ENCODE peak calls at places on chromosomes 13 and 19, in nine cellular contexts. J, V, R, H, W, N, M, D and Z are unnamed samples.

GRCh38 chr19:18429717-18430416 is 8.1 kb downstream of the ISYNA1 start:
- DNase-seq in D (no peak), W (no peak), M (no peak), V (no peak), R (no peak), H (no peak), N (no peak), J (no peak), Z (no peak)

GRCh38 chr13:93320942-93321341 is 94.3 kb downstream of the GPC6 start:
- DNase-seq in D (no peak), H (no peak), W (no peak), N (no peak), V (no peak), R (peak), J (no peak), M (no peak), Z (no peak)

GRCh38 chr13:85864963-85865530 is 65.8 kb upstream of the SLITRK6 start:
- DNase-seq in J (no peak), V (no peak), N (no peak), D (no peak), R (peak), H (no peak), M (peak), W (peak), Z (no peak)

GRCh38 chr19:988081-988480 is 3.9 kb downstream of the WDR18 start:
- DNase-seq in R (no peak), J (no peak), N (no peak), H (no peak), M (no peak), V (no peak), D (no peak), W (no peak), Z (no peak)

GRCh38 chr19:40549007-40549708 is 27.5 kb upstream of the SHKBP1 start:
- DNase-seq in R (peak), V (peak), W (peak), M (peak), H (no peak), D (peak), J (peak), N (peak), Z (no peak)

GRCh38 chr13:58682616-58683015 is 1051.1 kb downstream of the PCDH17 start:
- DNase-seq in W (no peak), J (no peak), M (no peak), V (no peak), D (no peak), H (no peak), R (no peak), N (no peak), Z (no peak)

GRCh38 chr13:34750078-34750703 is 191.9 kb upstream of the NBEA start:
- DNase-seq in M (peak), W (no peak), J (peak), R (peak), N (no peak), V (peak), H (no peak), D (no peak), Z (no peak)

GRCh38 chr13:25114220-25114619 is 18.3 kb downstream of the PABPC3 start:
- DNase-seq in H (peak), W (peak), R (peak), D (peak), M (peak), V (peak), N (peak), J (peak), Z (peak)

GRCh38 chr13:80235559-80236296 is 105.2 kb downstream of the SPRY2 start:
- DNase-seq in D (no peak), M (peak), N (no peak), H (no peak), R (peak), W (no peak), J (no peak), V (peak), Z (no peak)

GRCh38 chr13:51731759-51732158 is 72.2 kb downstream of the DHRS12 start:
- DNase-seq in V (no peak), N (no peak), R (no peak), J (no peak), D (no peak), M (no peak), H (no peak), W (no peak), Z (no peak)